ENCODE peak calls at places on chromosomes 13 and 19, in ten cellular contexts. W, S, Y, C, F, E, U, R, J and G are unnamed samples.

GRCh38 chr13:113882266-113882627 is 18.4 kb upstream of the GAS6 start:
- DNase-seq in W (no peak), S (no peak), Y (no peak), C (no peak), F (no peak), E (no peak), U (no peak), R (peak; percentile 80), J (no peak), G (no peak)

GRCh38 chr13:76745246-76746200 is 140.7 kb downstream of the KCTD12 start:
- DNase-seq in W (no peak), S (no peak), Y (no peak), C (no peak), F (no peak), E (peak; percentile 55), U (peak; percentile 11), R (no peak), J (no peak), G (no peak)

GRCh38 chr19:20471441-20471840 is 94.1 kb downstream of the ZNF737 start:
- DNase-seq in W (no peak), S (no peak), Y (no peak), C (no peak), F (no peak), E (no peak), U (no peak), R (no peak), J (no peak), G (no peak)

GRCh38 chr19:409006-409514 is at the start of gene C2CD4C:
- DNase-seq in W (peak; percentile 41), S (no peak), Y (no peak), C (peak; percentile 80), F (no peak), E (peak; percentile 17), U (no peak), R (no peak), J (peak; percentile 38), G (peak; percentile 74)

GRCh38 chr19:14474827-14475226 is 327 bp downstream of the PTGER1 start:
- DNase-seq in W (no peak), S (no peak), Y (no peak), C (no peak), F (no peak), E (no peak), U (no peak), R (no peak), J (no peak), G (no peak)

GRCh38 chr19:28296506-28296905 is 916.4 kb downstream of the UQCRFS1 start:
- DNase-seq in W (no peak), S (no peak), Y (no peak), C (no peak), F (no peak), E (peak; percentile 58), U (no peak), R (no peak), J (no peak), G (no peak)

GRCh38 chr19:54208784-54209057 is 8.1 kb downstream of the RPS9 start:
- DNase-seq in W (no peak), S (no peak), Y (no peak), C (no peak), F (no peak), E (peak; percentile 44), U (no peak), R (no peak), J (no peak), G (no peak)

GRCh38 chr13:82713681-82714405 is 1168.4 kb downstream of the SLITRK1 start:
- DNase-seq in W (no peak), S (no peak), Y (no peak), C (no peak), F (no peak), E (peak; percentile 8), U (no peak), R (no peak), J (no peak), G (no peak)

GRCh38 chr19:1863638-1864479 is 480 bp upstream of the KLF16 start:
- DNase-seq in W (peak; percentile 93), S (peak; percentile 94), Y (no peak), C (peak; percentile 94), F (peak; percentile 83), E (peak; percentile 97), U (peak; percentile 71), R (peak; percentile 91), J (peak; percentile 96), G (peak; percentile 82)

GRCh38 chr13:47672982-47673670 is 327.9 kb downstream of the SUCLA2 start:
- DNase-seq in W (no peak), S (no peak), Y (no peak), C (no peak), F (no peak), E (peak; percentile 97), U (no peak), R (no peak), J (no peak), G (no peak)

GRCh38 chr13:82566864-82567263 is 1315.4 kb downstream of the SLITRK1 start:
- DNase-seq in W (no peak), S (no peak), Y (no peak), C (no peak), F (no peak), E (no peak), U (no peak), R (no peak), J (no peak), G (no peak)

GRCh38 chr19:4052114-4052992 is 14.3 kb downstream of the ZBTB7A start:
- DNase-seq in W (no peak), S (no peak), Y (no peak), C (no peak), F (no peak), E (peak; percentile 48), U (no peak), R (no peak), J (no peak), G (no peak)

GRCh38 chr19:2670217-2670616 is 32.3 kb downstream of the GNG7 start:
- DNase-seq in W (no peak), S (no peak), Y (no peak), C (no peak), F (no peak), E (no peak), U (no peak), R (no peak), J (no peak), G (peak; percentile 28)

GRCh38 chr13:98780451-98780850 is 28.0 kb upstream of the SLC15A1 start:
- DNase-seq in W (no peak), S (no peak), Y (no peak), C (no peak), F (no peak), E (no peak), U (no peak), R (no peak), J (no peak), G (no peak)

GRCh38 chr13:51158365-51158764 is 47.3 kb upstream of the C13orf42 start:
- DNase-seq in W (peak; percentile 62), S (no peak), Y (no peak), C (peak; percentile 12), F (no peak), E (no peak), U (no peak), R (no peak), J (peak; percentile 22), G (peak; percentile 29)

GRCh38 chr13:114140909-114141255 is 8.5 kb upstream of the RASA3 start:
- DNase-seq in W (no peak), S (no peak), Y (no peak), C (no peak), F (peak; percentile 45), E (no peak), U (no peak), R (no peak), J (peak; percentile 48), G (peak; percentile 27)

GRCh38 chr13:22883262-22883840 is 297.4 kb upstream of the SGCG start:
- DNase-seq in W (no peak), S (no peak), Y (no peak), C (no peak), F (no peak), E (no peak), U (no peak), R (no peak), J (no peak), G (no peak)